ENCODE peak calls at places on chromosomes 2 and 18, in eight cellular contexts. Z is left colon, D is HTR-8/SVneo, R is tibial artery, Y is NT2/D1, E is endothelial cell, O is kidney tubule cell, A is RCC 7860. U is an unnamed sample.

GRCh38 chr2:239780236-239780997 is 244.7 kb downstream of the NDUFA10 start:
- DNase-seq in E (no peak), D (no peak), A (no peak), Y (no peak), Z (peak), O (no peak), R (peak), U (no peak)

GRCh38 chr2:46813680-46814079 is 101.9 kb downstream of the MCFD2 start:
- DNase-seq in Y (no peak), D (no peak), R (no peak), Z (no peak), O (no peak), A (no peak), E (no peak), U (no peak)

GRCh38 chr2:223247136-223247535 is 195.1 kb downstream of the KCNE4 start:
- DNase-seq in R (no peak), Y (peak), E (peak), O (peak), D (peak), Z (no peak), A (peak), U (peak)

GRCh38 chr2:3290655-3291054 is 87.0 kb downstream of the EIPR1 start:
- DNase-seq in R (no peak), Y (no peak), E (no peak), O (peak), D (no peak), A (no peak), Z (no peak), U (no peak)

GRCh38 chr2:236180831-236181453 is 12.8 kb upstream of the GBX2 start:
- DNase-seq in E (peak), R (peak), A (peak), D (peak), Z (no peak), O (peak), Y (no peak), U (peak)

GRCh38 chr2:111200333-111200879 is 79.7 kb downstream of the BCL2L11 start:
- DNase-seq in A (no peak), O (no peak), D (no peak), R (no peak), Z (no peak), Y (no peak), E (no peak), U (no peak)

GRCh38 chr2:202099515-202099914 is 26.5 kb downstream of the KIAA2012 start:
- DNase-seq in E (no peak), R (no peak), D (no peak), Z (no peak), Y (no peak), A (no peak), O (peak), U (no peak)

GRCh38 chr18:45793295-45793965 is 32.0 kb upstream of the SIGLEC15 start:
- DNase-seq in Y (no peak), D (peak), A (peak), O (peak), R (no peak), E (no peak), Z (no peak), U (peak)

GRCh38 chr2:135820003-135820618 is 16.9 kb downstream of the LCT start:
- DNase-seq in D (peak), E (no peak), O (no peak), Z (no peak), Y (no peak), A (peak), R (no peak), U (no peak)

GRCh38 chr2:46179037-46179621 is 118.1 kb upstream of the EPAS1 start:
- DNase-seq in Y (no peak), D (peak), Z (peak), O (peak), A (no peak), E (no peak), R (peak), U (peak)

GRCh38 chr2:180057706-180058412 is 50.8 kb upstream of the CWC22 start:
- DNase-seq in O (no peak), D (no peak), R (no peak), A (no peak), Y (no peak), E (no peak), Z (no peak), U (no peak)

GRCh38 chr2:239716536-239717318 is 308.4 kb downstream of the NDUFA10 start:
- DNase-seq in O (no peak), R (peak), E (no peak), A (no peak), Z (no peak), Y (no peak), D (no peak), U (no peak)

GRCh38 chr2:43490387-43490786 is 105.5 kb downstream of the THADA start:
- DNase-seq in Y (no peak), A (no peak), Z (no peak), E (no peak), D (no peak), R (no peak), O (no peak), U (peak)